ENCODE peak calls at places on chromosomes 1 and 21, in five cellular contexts. H is right atrium auricular region, M is adrenal gland, I is pancreas, D is fibroblast of mammary gland. B is an unnamed sample.
A peak's percentile ranks its signal among the peaks of the same experiment; 100 is the strongest.

GRCh38 chr1:243718893-243719292 is 131.2 kb downstream of the AKT3 start:
- DNase-seq in H (no peak), M (no peak), I (no peak), D (peak; percentile 48), B (no peak)

GRCh38 chr1:160163612-160164011 is 12.2 kb downstream of the ATP1A4 start:
- DNase-seq in H (no peak), M (peak; percentile 37), I (no peak), D (no peak), B (no peak)

GRCh38 chr1:154755858-154756730 is 114.0 kb downstream of the KCNN3 start:
- DNase-seq in H (no peak), M (no peak), I (no peak), D (peak; percentile 44), B (no peak)

GRCh38 chr1:56901720-56902119 is 47.1 kb downstream of the C8A start:
- DNase-seq in H (no peak), M (peak; percentile 4), I (no peak), D (peak; percentile 87), B (no peak)

GRCh38 chr1:78236711-78237110 is 190.9 kb downstream of the GIPC2 start:
- DNase-seq in H (no peak), M (no peak), I (no peak), D (peak; percentile 36), B (no peak)

GRCh38 chr1:11537380-11537764 is 58.4 kb downstream of the DISP3 start:
- DNase-seq in H (no peak), M (no peak), I (no peak), D (no peak), B (no peak)

GRCh38 chr1:92980732-92981647 is 19.7 kb upstream of the DIPK1A start:
- DNase-seq in H (no peak), M (no peak), I (no peak), D (no peak), B (no peak)

GRCh38 chr1:184110253-184111204 is 59.0 kb downstream of the TSEN15 start:
- DNase-seq in H (no peak), M (no peak), I (no peak), D (no peak), B (no peak)

GRCh38 chr1:200487650-200488049 is 77.8 kb upstream of the ZNF281 start:
- DNase-seq in H (no peak), M (no peak), I (no peak), D (no peak), B (no peak)

GRCh38 chr1:52574594-52574993 is 21.7 kb upstream of the TUT4 start:
- DNase-seq in H (no peak), M (peak; percentile 55), I (no peak), D (peak; percentile 97), B (peak; percentile 56)

GRCh38 chr1:117615474-117615873 is 9.6 kb downstream of the TENT5C start:
- DNase-seq in H (no peak), M (no peak), I (peak; percentile 2), D (no peak), B (no peak)

GRCh38 chr21:33036430-33037162 is 10.9 kb downstream of the OLIG2 start:
- DNase-seq in H (no peak), M (peak; percentile 46), I (no peak), D (peak; percentile 61), B (no peak)

GRCh38 chr1:169550294-169550693 is 36.0 kb downstream of the F5 start:
- DNase-seq in H (no peak), M (no peak), I (no peak), D (peak; percentile 57), B (peak; percentile 46)

GRCh38 chr1:115666702-115667101 is 24.9 kb downstream of the VANGL1 start:
- DNase-seq in H (no peak), M (peak; percentile 39), I (peak; percentile 73), D (no peak), B (peak; percentile 84)

GRCh38 chr1:52142220-52143153 is 598 bp downstream of the ZFYVE9 start:
- DNase-seq in H (peak; percentile 59), M (peak; percentile 61), I (peak; percentile 21), D (peak; percentile 43), B (no peak)

GRCh38 chr1:15578921-15579682 is 5.7 kb downstream of the AGMAT start:
- DNase-seq in H (no peak), M (no peak), I (no peak), D (no peak), B (no peak)

GRCh38 chr1:215380566-215380965 is 186.5 kb upstream of the KCTD3 start:
- DNase-seq in H (no peak), M (no peak), I (no peak), D (no peak), B (no peak)

GRCh38 chr1:195831789-195832188 is 776.5 kb downstream of the KCNT2 start:
- DNase-seq in H (no peak), M (no peak), I (no peak), D (no peak), B (no peak)

GRCh38 chr1:233448290-233448689 is 120.8 kb downstream of the MAP3K21 start:
- DNase-seq in H (no peak), M (no peak), I (no peak), D (no peak), B (no peak)

GRCh38 chr1:84573481-84573966 is 716 bp downstream of the CTBS start:
- DNase-seq in H (no peak), M (no peak), I (no peak), D (peak; percentile 33), B (no peak)

GRCh38 chr1:180230416-180230790 is 339 bp downstream of the LHX4 start:
- DNase-seq in H (no peak), M (no peak), I (no peak), D (no peak), B (no peak)

GRCh38 chr1:110504221-110504620 is 14.8 kb downstream of the KCNA10 start:
- DNase-seq in H (no peak), M (no peak), I (no peak), D (no peak), B (no peak)

GRCh38 chr1:243493156-243494129 is 237.6 kb downstream of the SDCCAG8 start:
- DNase-seq in H (no peak), M (no peak), I (no peak), D (peak; percentile 56), B (no peak)

GRCh38 chr1:11690669-11691301 is 725 bp upstream of the DRAXIN start:
- DNase-seq in H (no peak), M (no peak), I (no peak), D (no peak), B (no peak)

DNA sequence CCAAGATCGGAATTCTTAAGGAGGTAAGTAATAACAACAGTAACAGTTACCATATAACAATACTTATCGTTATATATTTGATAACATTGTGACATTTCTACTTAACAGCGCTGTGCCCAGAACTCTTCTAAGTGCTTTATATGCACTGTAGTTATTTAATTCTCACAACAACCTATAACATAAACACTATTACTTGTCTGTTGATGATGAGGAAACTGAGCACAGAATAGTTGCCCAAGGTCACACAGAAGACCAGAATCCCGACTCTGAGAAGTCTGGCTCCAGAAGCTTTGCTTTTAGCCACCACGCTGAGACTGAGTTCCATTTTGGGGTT is 2.4 kb upstream of the ANXA9 start:
- DNase-seq in H (no peak), M (no peak), I (no peak), D (no peak), B (no peak)
- TF ChIP-seq CTCF in H (no peak), M (no peak), I (no peak), D (no peak), B (no peak)

DNA sequence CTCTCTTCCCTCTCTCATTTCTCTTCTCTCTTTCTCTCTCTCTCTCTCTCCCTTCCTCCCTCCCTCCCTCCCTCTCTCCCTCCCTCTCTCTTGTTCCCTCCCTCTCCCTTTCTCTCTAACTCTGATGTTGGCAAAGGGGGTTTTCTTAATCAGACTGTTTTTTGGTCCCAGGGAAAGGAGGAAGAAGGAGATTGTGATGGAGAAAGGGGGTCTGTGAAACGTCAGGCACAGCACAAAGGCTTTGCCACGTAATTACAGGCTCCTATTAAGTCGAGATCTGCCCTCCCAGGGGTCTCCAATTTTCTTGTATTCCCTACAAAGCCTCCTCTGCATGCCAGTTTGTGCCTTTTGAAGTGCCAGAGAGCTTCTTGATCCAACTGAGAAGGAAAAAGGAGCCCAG is 920 bp upstream of the PRRX1 start:
- DNase-seq in H (no peak), M (no peak), I (no peak), D (peak; percentile 81), B (no peak)
- H3K4me3 ChIP-seq in H (peak overlapping the region; percentile 62), M (no peak overlapping the region), I (no peak overlapping the region), D (peak overlapping the region; percentile 97), B (no peak overlapping the region)

GRCh38 chr1:26469558-26469957 is 2.7 kb upstream of the HMGN2 start:
- DNase-seq in H (no peak), M (no peak), I (no peak), D (no peak), B (no peak)

GRCh38 chr1:26471201-26471497 is 1.1 kb upstream of the HMGN2 start:
- DNase-seq in H (no peak), M (no peak), I (no peak), D (no peak), B (no peak)

GRCh38 chr1:26472330-26472900 is at the start of gene HMGN2:
- DNase-seq in H (peak; percentile 90), M (peak; percentile 93), I (peak; percentile 91), D (peak; percentile 80), B (peak; percentile 17)

GRCh38 chr1:26472901-26473845 is 933 bp downstream of the HMGN2 start:
- DNase-seq in H (peak; percentile 96), M (peak; percentile 97), I (peak; percentile 96), D (peak; percentile 89), B (peak; percentile 39)

DNA sequence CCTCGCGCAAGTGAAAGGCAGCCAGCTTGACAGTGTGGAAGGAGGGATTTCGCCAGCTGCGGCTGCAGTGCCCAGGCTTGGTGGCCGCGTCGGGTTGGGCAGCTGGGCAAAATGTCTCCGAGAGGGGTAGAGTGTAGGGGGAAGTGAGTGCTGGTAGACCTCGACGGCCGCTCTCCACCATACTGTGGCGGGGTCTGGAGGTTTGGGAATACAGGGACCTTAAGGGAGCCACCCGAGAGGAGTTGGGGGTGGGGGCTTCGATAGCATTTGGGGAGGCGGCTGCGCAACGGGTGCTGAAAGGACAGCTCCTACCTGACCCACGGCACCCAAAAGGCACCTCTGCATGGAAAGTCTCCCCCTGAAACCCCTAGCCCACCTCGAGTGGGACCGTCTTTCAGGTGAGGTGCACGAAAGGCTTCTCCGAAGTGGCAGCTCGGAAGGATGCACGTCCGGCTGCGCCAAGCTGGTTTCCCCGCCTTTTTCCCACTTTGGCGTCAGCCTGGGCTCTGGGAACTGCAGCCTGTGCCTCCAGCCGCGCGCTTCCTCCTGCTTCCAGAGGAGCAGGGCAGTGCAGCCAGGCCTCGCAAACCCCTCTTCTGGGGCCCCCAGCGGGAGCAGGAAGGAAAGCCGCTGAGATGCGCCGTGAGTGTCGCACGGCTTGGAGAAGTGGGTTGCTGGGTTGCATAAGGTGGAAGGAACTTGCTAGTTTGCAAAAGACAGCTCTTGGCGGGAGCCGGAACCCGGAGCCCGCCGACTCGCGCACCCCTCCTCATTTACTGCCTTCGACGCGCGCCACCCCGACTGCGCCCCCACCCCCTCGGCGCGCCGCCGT is 526 bp upstream of the HMGN2 start:
- DNase-seq in H (peak; percentile 77), M (peak; percentile 80), I (peak; percentile 76), D (peak; percentile 62), B (no peak)
- TF ChIP-seq CTCF in H (no peak), M (no peak), I (no peak), D (no peak), B (no peak)

DNA sequence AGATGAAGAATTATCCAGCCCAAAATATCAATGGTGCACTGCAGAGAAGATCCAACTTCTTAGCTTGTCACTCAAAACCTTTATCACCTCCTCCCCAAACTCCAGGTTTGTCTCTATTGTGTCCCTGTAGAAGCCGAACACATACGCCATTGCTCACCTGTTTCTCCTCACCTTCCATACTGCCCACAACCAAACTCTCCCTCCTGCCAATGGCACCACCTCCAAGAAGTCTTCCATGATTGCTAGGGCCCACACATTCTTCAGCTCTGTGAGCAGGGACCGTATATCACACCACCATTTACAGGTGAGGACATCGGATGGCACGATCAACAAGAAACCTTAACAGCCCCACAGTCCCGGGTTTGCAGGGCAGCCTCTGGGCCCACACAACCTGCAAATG is 2.2 kb downstream of the LAPTM5 start:
- DNase-seq in H (no peak), M (no peak), I (no peak), D (no peak), B (no peak)
- H3K4me3 ChIP-seq in H (peak overlapping the region; percentile 27), M (no peak overlapping the region), I (no peak overlapping the region), D (no peak overlapping the region), B (no peak overlapping the region)

B was measured in LNCaP clone FGC.